ENCODE peak calls at places on chromosomes 6 and 20, in six cellular contexts. C, Y, P, V, D and L are unnamed samples.

GRCh38 chr6:155660243-155660977 is 204.8 kb upstream of the NOX3 start:
- DNase-seq in C (no peak), Y (no peak), P (no peak), V (no peak), D (no peak), L (no peak)

GRCh38 chr6:113856011-113856551 is 1.1 kb upstream of the MARCKS start:
- DNase-seq in C (no peak), Y (peak), P (peak), V (peak), D (peak), L (no peak)

GRCh38 chr20:37853823-37854375 is 49.0 kb upstream of the VSTM2L start:
- DNase-seq in C (no peak), Y (peak), P (no peak), V (no peak), D (no peak), L (peak)

GRCh38 chr6:44470746-44471145 is 83.2 kb downstream of the CDC5L start:
- DNase-seq in C (no peak), Y (no peak), P (no peak), V (no peak), D (no peak), L (no peak)

GRCh38 chr6:143696327-143697000 is 18.7 kb downstream of the PHACTR2 start:
- DNase-seq in C (no peak), Y (no peak), P (peak), V (no peak), D (no peak), L (no peak)

GRCh38 chr6:88004707-88005106 is 42.9 kb upstream of the SPACA1 start:
- DNase-seq in C (no peak), Y (no peak), P (no peak), V (no peak), D (no peak), L (no peak)

GRCh38 chr6:43368517-43369160 is 808 bp downstream of the ZNF318 start:
- DNase-seq in C (no peak), Y (peak), P (peak), V (peak), D (no peak), L (peak)

GRCh38 chr6:73739097-73739496 is 43.1 kb downstream of the CD109 start:
- DNase-seq in C (no peak), Y (peak), P (peak), V (peak), D (no peak), L (peak)

GRCh38 chr6:41779793-41780622 is at the start of gene FRS3:
- DNase-seq in C (peak), Y (peak), P (peak), V (peak), D (peak), L (peak)